ENCODE peak calls at places on chromosomes 16 and 17, in six cellular contexts. One of them, this sample, is unnamed.

GRCh38 chr17:7836596-7837374 is 2.8 kb downstream of the KDM6B start:
- DNase-seq in K562: peak
- DNase-seq in GM12878: peak
- DNase-seq in A549: peak
- DNase-seq in endothelial cell of umbilical vein: peak
- DNase-seq in HepG2: peak
- DNase-seq in this sample: peak

GRCh38 chr16:87924041-87924851 is 12.1 kb downstream of the CA5A start:
- DNase-seq in endothelial cell of umbilical vein: no peak
- DNase-seq in GM12878: peak
- DNase-seq in HepG2: no peak
- DNase-seq in A549: no peak
- DNase-seq in K562: no peak
- DNase-seq in this sample: no peak

GRCh38 chr16:21663889-21664647 is at the start of gene OTOA:
- DNase-seq in GM12878: no peak
- DNase-seq in A549: no peak
- DNase-seq in endothelial cell of umbilical vein: no peak
- DNase-seq in HepG2: no peak
- DNase-seq in K562: no peak
- DNase-seq in this sample: no peak

GRCh38 chr17:81412490-81413093 is 17.3 kb downstream of the BAHCC1 start:
- DNase-seq in HepG2: no peak
- DNase-seq in A549: no peak
- DNase-seq in endothelial cell of umbilical vein: peak
- DNase-seq in K562: peak
- DNase-seq in GM12878: no peak
- DNase-seq in this sample: no peak

GRCh38 chr16:84765606-84766580 is 53.9 kb upstream of the CRISPLD2 start:
- DNase-seq in GM12878: no peak
- DNase-seq in K562: no peak
- DNase-seq in A549: no peak
- DNase-seq in endothelial cell of umbilical vein: no peak
- DNase-seq in HepG2: no peak
- DNase-seq in this sample: no peak

GRCh38 chr16:12096162-12096781 is 119.7 kb downstream of the SNX29 start:
- DNase-seq in HepG2: no peak
- DNase-seq in GM12878: no peak
- DNase-seq in endothelial cell of umbilical vein: no peak
- DNase-seq in A549: no peak
- DNase-seq in K562: no peak
- DNase-seq in this sample: no peak

GRCh38 chr17:43406676-43407645 is 8.2 kb downstream of the ARL4D start:
- DNase-seq in HepG2: no peak
- DNase-seq in GM12878: no peak
- DNase-seq in K562: no peak
- DNase-seq in endothelial cell of umbilical vein: no peak
- DNase-seq in A549: peak
- DNase-seq in this sample: no peak

GRCh38 chr17:55398689-55399088 is 22.9 kb downstream of the MMD start:
- DNase-seq in GM12878: no peak
- DNase-seq in K562: no peak
- DNase-seq in HepG2: peak
- DNase-seq in A549: no peak
- DNase-seq in endothelial cell of umbilical vein: no peak
- DNase-seq in this sample: no peak

GRCh38 chr17:55288356-55289105 is 23.8 kb downstream of the HLF start:
- DNase-seq in GM12878: no peak
- DNase-seq in A549: no peak
- DNase-seq in HepG2: no peak
- DNase-seq in endothelial cell of umbilical vein: no peak
- DNase-seq in K562: no peak
- DNase-seq in this sample: no peak

GRCh38 chr17:4839221-4839620 is 6.1 kb downstream of the MINK1 start:
- DNase-seq in HepG2: no peak
- DNase-seq in GM12878: no peak
- DNase-seq in endothelial cell of umbilical vein: no peak
- DNase-seq in A549: no peak
- DNase-seq in K562: no peak
- DNase-seq in this sample: no peak

GRCh38 chr17:9183297-9183696 is 162.0 kb downstream of the NTN1 start:
- DNase-seq in endothelial cell of umbilical vein: no peak
- DNase-seq in HepG2: no peak
- DNase-seq in GM12878: no peak
- DNase-seq in K562: no peak
- DNase-seq in A549: no peak
- DNase-seq in this sample: peak

GRCh38 chr17:40819528-40820125 is 2.8 kb downstream of the KRT10 start:
- DNase-seq in A549: no peak
- DNase-seq in endothelial cell of umbilical vein: peak
- DNase-seq in GM12878: no peak
- DNase-seq in HepG2: peak
- DNase-seq in K562: peak
- DNase-seq in this sample: peak

GRCh38 chr16:12060751-12061150 is 84.2 kb downstream of the SNX29 start:
- DNase-seq in A549: no peak
- DNase-seq in K562: no peak
- DNase-seq in endothelial cell of umbilical vein: no peak
- DNase-seq in GM12878: peak
- DNase-seq in HepG2: no peak
- DNase-seq in this sample: no peak

GRCh38 chr17:27232328-27232727 is 61.6 kb upstream of the WSB1 start:
- DNase-seq in HepG2: no peak
- DNase-seq in A549: no peak
- DNase-seq in K562: no peak
- DNase-seq in endothelial cell of umbilical vein: no peak
- DNase-seq in GM12878: no peak
- DNase-seq in this sample: no peak

GRCh38 chr17:81166033-81166472 is at the start of gene AATK:
- DNase-seq in endothelial cell of umbilical vein: no peak
- DNase-seq in HepG2: no peak
- DNase-seq in K562: no peak
- DNase-seq in A549: no peak
- DNase-seq in GM12878: no peak
- DNase-seq in this sample: no peak

DNA sequence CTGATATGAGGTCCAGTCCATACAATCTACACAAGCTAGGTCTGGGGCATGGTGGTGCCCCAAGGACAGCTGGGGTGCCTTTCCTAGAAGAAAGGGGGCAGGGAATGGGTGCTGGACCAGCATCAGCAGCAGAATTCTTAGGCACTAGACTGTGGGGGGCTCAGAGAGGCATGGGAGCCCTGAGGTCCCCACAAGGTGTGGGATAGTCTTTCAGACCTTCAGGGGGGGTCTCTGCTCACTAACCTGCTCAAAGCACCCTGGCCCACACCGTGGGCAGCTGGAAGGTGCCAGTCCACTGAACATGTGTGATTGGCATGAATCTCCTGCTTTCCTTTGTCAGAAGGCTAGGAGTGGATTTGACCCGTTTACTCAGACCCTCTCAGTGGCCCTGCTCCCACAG is 26.1 kb upstream of the C16orf78 start:
- DNase-seq in endothelial cell of umbilical vein: no peak
- DNase-seq in GM12878: no peak
- DNase-seq in A549: no peak
- DNase-seq in HepG2: no peak
- DNase-seq in K562: no peak
- DNase-seq in this sample: no peak
- H3K4me3 ChIP-seq in endothelial cell of umbilical vein: no peak
- H3K4me3 ChIP-seq in GM12878: no peak
- H3K4me3 ChIP-seq in A549: no peak
- H3K4me3 ChIP-seq in HepG2: no peak
- H3K4me3 ChIP-seq in K562: no peak
- H3K4me3 ChIP-seq in this sample: no peak

DNA sequence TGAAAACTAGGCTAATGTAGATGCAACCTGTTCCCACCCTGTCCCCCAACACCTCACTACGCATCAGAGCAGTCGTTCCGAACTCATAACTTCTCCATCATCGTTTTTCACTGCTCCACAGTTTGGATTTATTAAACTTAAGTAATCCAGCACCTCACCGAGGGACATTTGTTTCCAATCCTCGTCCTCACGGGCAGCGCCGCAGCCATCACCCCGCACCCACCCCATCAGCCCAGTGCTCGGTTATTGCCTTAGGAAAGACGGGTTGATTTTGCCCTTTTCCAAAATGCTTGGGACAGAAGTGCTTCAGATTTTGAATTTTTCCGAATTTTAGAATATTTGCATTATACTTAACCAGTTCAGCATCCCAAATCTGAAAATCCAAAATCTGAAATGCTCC is 71.0 kb upstream of the DOC2B start:
- DNase-seq in endothelial cell of umbilical vein: no peak
- DNase-seq in GM12878: no peak
- DNase-seq in HepG2: no peak
- DNase-seq in K562: no peak
- DNase-seq in A549: no peak
- DNase-seq in this sample: no peak
- TF ChIP-seq CTCF in endothelial cell of umbilical vein: no peak
- TF ChIP-seq CTCF in GM12878: no peak
- TF ChIP-seq CTCF in HepG2: no peak
- TF ChIP-seq CTCF in K562: no peak
- TF ChIP-seq CTCF in A549: no peak
- TF ChIP-seq CTCF in this sample: no peak

GRCh38 chr17:71057938-71058337 is 888.6 kb downstream of the KCNJ2 start:
- DNase-seq in A549: no peak
- DNase-seq in endothelial cell of umbilical vein: no peak
- DNase-seq in HepG2: no peak
- DNase-seq in GM12878: no peak
- DNase-seq in K562: no peak
- DNase-seq in this sample: no peak

GRCh38 chr17:71063127-71063526 is 893.8 kb downstream of the KCNJ2 start:
- DNase-seq in GM12878: no peak
- DNase-seq in A549: no peak
- DNase-seq in endothelial cell of umbilical vein: no peak
- DNase-seq in K562: no peak
- DNase-seq in HepG2: no peak
- DNase-seq in this sample: no peak

GRCh38 chr17:71068351-71068750 is 899.0 kb downstream of the KCNJ2 start:
- DNase-seq in A549: no peak
- DNase-seq in GM12878: no peak
- DNase-seq in endothelial cell of umbilical vein: no peak
- DNase-seq in HepG2: no peak
- DNase-seq in K562: no peak
- DNase-seq in this sample: no peak

GRCh38 chr17:71063559-71063958 is 894.2 kb downstream of the KCNJ2 start:
- DNase-seq in K562: no peak
- DNase-seq in HepG2: no peak
- DNase-seq in endothelial cell of umbilical vein: no peak
- DNase-seq in A549: no peak
- DNase-seq in GM12878: no peak
- DNase-seq in this sample: no peak
- TF ChIP-seq MYC in K562: no peak
- TF ChIP-seq MYC in HepG2: no peak
- TF ChIP-seq MYC in endothelial cell of umbilical vein: no peak
- TF ChIP-seq MYC in A549: no peak
- TF ChIP-seq MYC in GM12878: no peak
- TF ChIP-seq MYC in this sample: no peak

DNA sequence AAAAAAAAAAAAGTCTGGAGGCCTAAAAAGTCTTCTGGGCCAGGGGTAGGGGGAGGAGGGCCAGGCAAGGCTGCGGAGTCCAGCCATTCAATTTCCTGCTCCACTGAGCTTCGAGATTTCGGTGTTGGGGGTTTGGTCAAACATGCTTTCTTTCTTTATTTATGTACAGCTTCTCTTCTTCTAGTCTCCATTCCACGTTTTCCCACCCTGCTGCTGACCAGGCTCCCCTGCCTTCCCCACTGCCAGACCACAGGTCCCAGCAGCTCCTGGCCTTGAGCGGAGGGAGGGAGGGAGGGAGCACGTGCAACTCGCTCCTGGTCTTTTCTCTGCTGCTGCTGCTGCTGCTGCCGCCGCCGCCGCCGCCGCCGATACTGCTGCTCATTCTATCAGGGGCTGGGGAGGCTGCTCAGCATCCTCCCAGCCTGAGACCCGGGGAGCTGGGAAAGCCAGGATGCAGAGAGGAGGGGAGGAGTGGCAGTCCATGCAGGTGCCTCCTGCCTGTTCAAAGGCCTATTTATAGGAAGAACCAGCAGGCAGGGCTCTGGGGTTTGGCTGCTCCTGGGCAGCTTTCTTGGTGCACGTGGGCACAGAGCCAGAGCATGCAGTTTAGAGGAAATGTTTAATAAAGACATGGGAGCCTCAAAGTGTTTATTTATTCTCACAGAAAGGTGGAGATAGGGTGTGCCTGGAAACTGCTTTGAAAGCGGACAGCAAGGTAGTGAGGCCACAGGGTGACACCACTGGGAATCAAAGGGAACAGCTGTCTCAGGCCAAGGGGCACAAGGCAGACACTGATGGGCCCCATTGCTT is 23.4 kb upstream of the ZFHX3 start:
- DNase-seq in endothelial cell of umbilical vein: peak
- DNase-seq in HepG2: peak
- DNase-seq in A549: peak
- DNase-seq in GM12878: no peak
- DNase-seq in K562: no peak
- DNase-seq in this sample: no peak
- H3K4me3 ChIP-seq in endothelial cell of umbilical vein: no peak
- H3K4me3 ChIP-seq in HepG2: peak
- H3K4me3 ChIP-seq in A549: peak
- H3K4me3 ChIP-seq in GM12878: peak
- H3K4me3 ChIP-seq in K562: no peak
- H3K4me3 ChIP-seq in this sample: no peak